ENCODE peak calls at places on chromosome 7, in four cellular contexts. One of them, this sample, is unnamed.

GRCh38 chr7:91787923-91788322 is 92.6 kb downstream of the MTERF1 start:
- DNase-seq in cardiac septum: no peak
- DNase-seq in effector CD4-positive, alpha-beta T cell: no peak
- DNase-seq in C1 segment of cervical spinal cord: no peak
- DNase-seq in this sample: no peak

GRCh38 chr7:22696672-22697071 is 30.3 kb upstream of the IL6 start:
- DNase-seq in cardiac septum: no peak
- DNase-seq in effector CD4-positive, alpha-beta T cell: no peak
- DNase-seq in C1 segment of cervical spinal cord: no peak
- DNase-seq in this sample: peak

GRCh38 chr7:74324499-74325229 is 35.5 kb downstream of the CLIP2 start:
- DNase-seq in cardiac septum: no peak
- DNase-seq in effector CD4-positive, alpha-beta T cell: no peak
- DNase-seq in C1 segment of cervical spinal cord: peak
- DNase-seq in this sample: no peak

GRCh38 chr7:88244287-88244686 is 24.4 kb upstream of the SRI start:
- DNase-seq in cardiac septum: no peak
- DNase-seq in effector CD4-positive, alpha-beta T cell: no peak
- DNase-seq in C1 segment of cervical spinal cord: no peak
- DNase-seq in this sample: no peak

GRCh38 chr7:131254211-131254610 is 73.5 kb upstream of the MKLN1 start:
- DNase-seq in cardiac septum: no peak
- DNase-seq in effector CD4-positive, alpha-beta T cell: no peak
- DNase-seq in C1 segment of cervical spinal cord: no peak
- DNase-seq in this sample: no peak

GRCh38 chr7:109476409-109476808 is 906.7 kb downstream of the DNAJB9 start:
- DNase-seq in cardiac septum: no peak
- DNase-seq in effector CD4-positive, alpha-beta T cell: no peak
- DNase-seq in C1 segment of cervical spinal cord: no peak
- DNase-seq in this sample: no peak

GRCh38 chr7:19617921-19618320 is 90.9 kb downstream of the POLR1F start:
- DNase-seq in cardiac septum: no peak
- DNase-seq in effector CD4-positive, alpha-beta T cell: no peak
- DNase-seq in C1 segment of cervical spinal cord: no peak
- DNase-seq in this sample: no peak

GRCh38 chr7:155581954-155582353 is 35.6 kb upstream of the CNPY1 start:
- DNase-seq in cardiac septum: peak
- DNase-seq in effector CD4-positive, alpha-beta T cell: no peak
- DNase-seq in C1 segment of cervical spinal cord: no peak
- DNase-seq in this sample: no peak

GRCh38 chr7:78173192-78173591 is 374.6 kb downstream of the PHTF2 start:
- DNase-seq in cardiac septum: no peak
- DNase-seq in effector CD4-positive, alpha-beta T cell: no peak
- DNase-seq in C1 segment of cervical spinal cord: no peak
- DNase-seq in this sample: no peak

GRCh38 chr7:20798081-20798693 is 11.5 kb upstream of the SP8 start:
- DNase-seq in cardiac septum: no peak
- DNase-seq in effector CD4-positive, alpha-beta T cell: no peak
- DNase-seq in C1 segment of cervical spinal cord: no peak
- DNase-seq in this sample: no peak

GRCh38 chr7:81231203-81231922 is 312.5 kb upstream of the SEMA3C start:
- DNase-seq in cardiac septum: no peak
- DNase-seq in effector CD4-positive, alpha-beta T cell: no peak
- DNase-seq in C1 segment of cervical spinal cord: no peak
- DNase-seq in this sample: no peak

This sample was measured in T-helper 1 cell.